ENCODE peak calls at places on chromosomes 5 and 9, in four cellular contexts. M, U, P and G are unnamed samples.

GRCh38 chr5:76256116-76256889 is 146.8 kb upstream of the IQGAP2 start:
- DNase-seq in P (peak), M (no peak), U (peak), G (peak)

GRCh38 chr5:80989883-80990282 is 29.7 kb downstream of the RASGRF2 start:
- DNase-seq in M (no peak), U (no peak), P (no peak), G (no peak)

GRCh38 chr5:73664796-73665195 is 38.8 kb downstream of the ARHGEF28 start:
- DNase-seq in M (no peak), P (no peak), U (no peak), G (no peak)

GRCh38 chr5:139652788-139653241 is 4.7 kb downstream of the CXXC5 start:
- DNase-seq in U (peak), P (no peak), M (no peak), G (no peak)

GRCh38 chr5:998975-999501 is 9.6 kb upstream of the NKD2 start:
- DNase-seq in U (no peak), M (no peak), P (no peak), G (no peak)

GRCh38 chr9:84838879-84839278 is 169.3 kb downstream of the NTRK2 start:
- DNase-seq in U (no peak), P (no peak), M (no peak), G (no peak)

GRCh38 chr9:135307314-135307713 is 172.3 kb upstream of the PPP1R26 start:
- DNase-seq in U (no peak), M (no peak), P (no peak), G (no peak)

GRCh38 chr9:86669442-86669841 is 277.9 kb downstream of the GAS1 start:
- DNase-seq in P (no peak), M (no peak), U (no peak), G (no peak)

GRCh38 chr5:150227606-150228273 is 37.9 kb downstream of the SLC6A7 start:
- DNase-seq in U (no peak), P (no peak), M (no peak), G (no peak)

GRCh38 chr5:38666668-38667498 is 110.4 kb upstream of the LIFR start:
- DNase-seq in U (peak), M (peak), P (peak), G (no peak)

GRCh38 chr5:6733411-6734242 is 20.4 kb downstream of the TENT4A start:
- DNase-seq in M (no peak), U (peak), P (peak), G (peak)

GRCh38 chr5:117218789-117219188 is 644.2 kb upstream of the SEMA6A start:
- DNase-seq in M (no peak), U (no peak), P (no peak), G (no peak)

GRCh38 chr9:94656190-94656589 is 16.9 kb upstream of the FBP1 start:
- DNase-seq in M (no peak), P (no peak), U (no peak), G (no peak)

GRCh38 chr5:172436874-172437369 is 17.4 kb downstream of the SH3PXD2B start:
- DNase-seq in U (no peak), M (no peak), P (no peak), G (no peak)

GRCh38 chr5:82406200-82406773 is 128.1 kb upstream of the RPS23 start:
- DNase-seq in U (peak), P (peak), M (no peak), G (peak)

GRCh38 chr9:123478967-123479602 is 123.1 kb downstream of the CRB2 start:
- DNase-seq in M (no peak), P (no peak), U (no peak), G (no peak)

GRCh38 chr5:121105921-121106320 is 641.8 kb downstream of the PRR16 start:
- DNase-seq in U (no peak), M (no peak), P (no peak), G (no peak)

GRCh38 chr5:97838214-97838613 is 655.2 kb upstream of the RIOK2 start:
- DNase-seq in P (peak), U (peak), M (no peak), G (peak)

GRCh38 chr5:74017112-74017511 is 391.1 kb downstream of the ARHGEF28 start:
- DNase-seq in U (no peak), M (no peak), P (no peak), G (no peak)

GRCh38 chr9:112140936-112141335 is 34.2 kb downstream of the SUSD1 start:
- DNase-seq in P (no peak), M (no peak), U (no peak), G (no peak)

GRCh38 chr5:14327624-14328023 is 184.5 kb downstream of the TRIO start:
- DNase-seq in M (no peak), P (no peak), U (peak), G (peak)

GRCh38 chr5:142540774-142541466 is 145.0 kb downstream of the FGF1 start:
- DNase-seq in P (no peak), M (peak), U (peak), G (no peak)

GRCh38 chr5:65262094-65262493 is 219.6 kb downstream of the ADAMTS6 start:
- DNase-seq in U (no peak), P (peak), M (no peak), G (no peak)

GRCh38 chr9:123266655-123267421 is 1.5 kb downstream of the STRBP start:
- DNase-seq in U (no peak), M (no peak), P (no peak), G (no peak)

GRCh38 chr9:34253460-34253837 is 74.6 kb downstream of the UBAP1 start:
- DNase-seq in M (peak), P (no peak), U (peak), G (no peak)
- TF ChIP-seq CTCF in M (no peak), P (no peak), U (peak), G (peak)

DNA sequence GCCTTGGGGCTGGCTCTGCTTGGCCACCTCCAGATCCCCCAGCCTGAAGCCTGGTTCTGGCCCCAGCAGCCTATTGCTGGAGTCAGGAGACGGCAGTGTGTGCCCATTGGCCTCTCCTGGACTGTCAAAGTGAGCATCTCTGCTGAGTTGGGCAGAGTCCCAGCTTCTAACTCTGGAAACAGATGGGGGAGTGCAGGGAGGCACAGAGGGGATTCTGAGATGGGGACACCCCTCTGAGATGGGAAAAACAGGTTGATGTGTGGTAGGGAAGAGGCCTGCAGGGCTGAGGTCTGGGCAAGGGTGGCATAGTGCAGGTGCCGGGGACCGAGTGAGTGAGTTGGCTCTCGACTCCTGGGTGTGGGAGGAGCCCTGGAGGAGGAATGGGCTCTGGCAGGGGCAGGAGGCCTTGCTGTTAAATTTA is 27.5 kb downstream of the PHF2 start:
- DNase-seq in U (no peak), P (no peak), M (no peak), G (no peak)
- H3K4me3 ChIP-seq in U (no peak), P (no peak), M (no peak), G (no peak)

DNA sequence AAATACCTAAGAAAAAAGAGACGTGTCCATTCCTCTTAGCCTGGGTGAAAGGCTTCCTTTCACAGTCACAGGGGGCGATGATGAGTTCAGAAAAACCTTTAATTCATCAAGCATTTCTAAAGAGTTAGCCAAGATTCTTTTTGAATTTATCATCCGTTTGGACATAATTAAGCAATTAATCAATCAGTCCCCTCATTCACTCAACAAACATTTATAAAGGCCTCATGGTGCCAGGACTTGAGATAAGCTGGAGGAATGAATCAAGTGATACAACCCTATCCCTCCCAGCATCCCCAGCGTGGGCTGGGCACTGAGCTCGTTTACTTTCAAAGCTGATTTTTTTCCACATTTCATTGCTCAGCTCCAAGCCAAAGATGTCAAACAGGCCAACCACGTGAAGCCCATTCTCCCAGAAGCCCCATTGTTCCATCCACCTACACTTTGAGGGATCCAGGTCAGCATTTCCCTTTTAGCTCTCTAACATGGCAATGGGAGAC is 140.5 kb downstream of the SLIT3 start:
- DNase-seq in P (peak), U (peak), M (no peak), G (peak)
- TF ChIP-seq CTCF in P (no peak), U (peak), M (no peak), G (peak)

GRCh38 chr5:42951847-42952411 is 88.2 kb downstream of the ANXA2R start:
- DNase-seq in M (no peak), U (peak), P (peak), G (no peak)
- H3K4me3 ChIP-seq in M (peak), U (peak), P (peak), G (peak)

GRCh38 chr5:61347088-61347487 is 15.0 kb downstream of the ZSWIM6 start:
- DNase-seq in M (no peak), P (no peak), U (no peak), G (no peak)
- TF ChIP-seq CTCF in M (no peak), P (no peak), U (peak), G (peak)

GRCh38 chr9:122226758-122227575 is 1.8 kb downstream of the LHX6 start:
- DNase-seq in M (no peak), P (peak), U (no peak), G (no peak)

GRCh38 chr9:122226142-122226757 is 2.5 kb downstream of the LHX6 start:
- DNase-seq in M (no peak), U (no peak), P (no peak), G (no peak)

GRCh38 chr9:122227576-122227903 is 1.2 kb downstream of the LHX6 start:
- DNase-seq in P (no peak), M (no peak), U (no peak), G (no peak)

GRCh38 chr9:122228191-122228905 is 409 bp downstream of the LHX6 start:
- DNase-seq in M (no peak), P (no peak), U (no peak), G (no peak)

GRCh38 chr9:122228906-122229837 is at the start of gene LHX6:
- DNase-seq in P (peak), M (no peak), U (peak), G (no peak)
- H3K4me3 ChIP-seq in P (peak), M (peak), U (no peak), G (no peak)

GRCh38 chr5:157431544-157432200 is 28.3 kb upstream of the NIPAL4 start:
- DNase-seq in M (no peak), U (peak), P (peak), G (no peak)
- TF ChIP-seq CTCF in M (peak), U (peak), P (peak), G (peak)

GRCh38 chr9:97627624-97628023 is 5.5 kb downstream of the TSTD2 start:
- DNase-seq in U (no peak), P (no peak), M (no peak), G (no peak)
- H3K4me3 ChIP-seq in U (no peak), P (no peak), M (no peak), G (no peak)

GRCh38 chr9:98410185-98410697 is 154.8 kb upstream of the TBC1D2 start:
- DNase-seq in U (peak), M (no peak), P (peak), G (peak)
- TF ChIP-seq CTCF in U (peak), M (no peak), P (peak), G (peak)